ENCODE peak calls at places on chromosomes 13 and 19, in eight cellular contexts. Y is Peyer's patch, L is ovary, A is psoas muscle, U is left lung, W is esophagus muscularis mucosa, B is tibial artery, R is IMR-90. G is an unnamed sample.

GRCh38 chr19:50311723-50312635 is 17.2 kb downstream of the KCNC3 start:
- DNase-seq in Y (no peak), L (no peak), A (peak; percentile 42), U (peak; percentile 68), W (no peak), B (no peak), R (no peak), G (peak; percentile 48)

GRCh38 chr13:41751277-41751676 is 209.6 kb downstream of the VWA8 start:
- DNase-seq in Y (no peak), L (peak; percentile 60), A (no peak), U (no peak), W (no peak), B (no peak), R (peak; percentile 63), G (no peak)

GRCh38 chr19:53915000-53915399 is 5.9 kb downstream of the CACNG7 start:
- DNase-seq in Y (no peak), L (no peak), A (no peak), U (no peak), W (no peak), B (no peak), R (no peak), G (no peak)

GRCh38 chr13:25811506-25811905 is 240.3 kb downstream of the SHISA2 start:
- DNase-seq in Y (no peak), L (no peak), A (no peak), U (no peak), W (no peak), B (no peak), R (no peak), G (no peak)

GRCh38 chr19:39832341-39833083 is 1.4 kb downstream of the DYRK1B start:
- DNase-seq in Y (no peak), L (no peak), A (no peak), U (no peak), W (no peak), B (no peak), R (no peak), G (no peak)

GRCh38 chr13:54845351-54845965 is 1816.8 kb downstream of the OLFM4 start:
- DNase-seq in Y (no peak), L (no peak), A (no peak), U (no peak), W (no peak), B (no peak), R (no peak), G (no peak)

GRCh38 chr19:55070755-55071502 is 4.7 kb upstream of the EPS8L1 start:
- DNase-seq in Y (peak; percentile 85), L (no peak), A (no peak), U (peak; percentile 34), W (no peak), B (no peak), R (peak; percentile 58), G (peak; percentile 80)

GRCh38 chr19:8641908-8642547 is 11.6 kb downstream of the NFILZ start:
- DNase-seq in Y (no peak), L (no peak), A (no peak), U (no peak), W (no peak), B (no peak), R (peak; percentile 65), G (peak; percentile 40)

GRCh38 chr19:16085115-16085514 is 8.8 kb downstream of the TPM4 start:
- DNase-seq in Y (no peak), L (no peak), A (no peak), U (no peak), W (peak; percentile 64), B (no peak), R (peak; percentile 66), G (no peak)

GRCh38 chr13:93108111-93108581 is 118.5 kb upstream of the GPC6 start:
- DNase-seq in Y (no peak), L (no peak), A (no peak), U (no peak), W (no peak), B (no peak), R (no peak), G (no peak)

GRCh38 chr13:50129065-50129922 is 114.0 kb downstream of the KCNRG start:
- DNase-seq in Y (no peak), L (no peak), A (peak; percentile 75), U (peak; percentile 81), W (no peak), B (peak; percentile 47), R (no peak), G (no peak)

GRCh38 chr13:51697855-51698254 is 106.1 kb downstream of the DHRS12 start:
- DNase-seq in Y (no peak), L (no peak), A (no peak), U (no peak), W (no peak), B (no peak), R (peak; percentile 18), G (no peak)

GRCh38 chr13:27960362-27961226 is 8.5 kb downstream of the CDX2 start:
- DNase-seq in Y (peak; percentile 85), L (no peak), A (no peak), U (peak; percentile 83), W (no peak), B (no peak), R (no peak), G (peak; percentile 87)

GRCh38 chr19:45492627-45493470 is 4.0 kb downstream of the RTN2 start:
- DNase-seq in Y (peak; percentile 65), L (no peak), A (peak; percentile 94), U (peak; percentile 78), W (no peak), B (peak; percentile 59), R (peak; percentile 80), G (peak; percentile 57)

GRCh38 chr19:39339636-39340035 is 2.6 kb upstream of the SAMD4B start:
- DNase-seq in Y (no peak), L (no peak), A (no peak), U (no peak), W (no peak), B (no peak), R (no peak), G (no peak)

GRCh38 chr13:89066868-89067466 is 1395.8 kb downstream of the SLITRK5 start:
- DNase-seq in Y (no peak), L (no peak), A (no peak), U (no peak), W (no peak), B (no peak), R (peak; percentile 0), G (no peak)

GRCh38 chr13:60795219-60795618 is 398.2 kb downstream of the TDRD3 start:
- DNase-seq in Y (no peak), L (no peak), A (no peak), U (no peak), W (no peak), B (no peak), R (no peak), G (no peak)

GRCh38 chr19:19354007-19354406 is 33.4 kb downstream of the MAU2 start:
- DNase-seq in Y (no peak), L (no peak), A (no peak), U (no peak), W (no peak), B (no peak), R (no peak), G (no peak)
- TF ChIP-seq CTCF in Y (no peak), L (no peak), A (no peak), U (no peak), W (no peak), B (no peak), R (no peak), G (no peak)

GRCh38 chr13:46181799-46182490 is at the start of gene LCP1:
- DNase-seq in Y (peak; percentile 88), L (no peak), A (no peak), U (peak; percentile 82), W (no peak), B (no peak), R (no peak), G (peak; percentile 68)

GRCh38 chr13:46183018-46183940 is 1.3 kb upstream of the LCP1 start:
- DNase-seq in Y (no peak), L (no peak), A (no peak), U (no peak), W (no peak), B (no peak), R (no peak), G (no peak)

GRCh38 chr13:46182491-46182877 is 507 bp upstream of the LCP1 start:
- DNase-seq in Y (no peak), L (no peak), A (no peak), U (no peak), W (no peak), B (no peak), R (no peak), G (no peak)

GRCh38 chr13:46185634-46186033 is 3.7 kb upstream of the LCP1 start:
- DNase-seq in Y (no peak), L (no peak), A (no peak), U (no peak), W (no peak), B (no peak), R (no peak), G (no peak)

DNA sequence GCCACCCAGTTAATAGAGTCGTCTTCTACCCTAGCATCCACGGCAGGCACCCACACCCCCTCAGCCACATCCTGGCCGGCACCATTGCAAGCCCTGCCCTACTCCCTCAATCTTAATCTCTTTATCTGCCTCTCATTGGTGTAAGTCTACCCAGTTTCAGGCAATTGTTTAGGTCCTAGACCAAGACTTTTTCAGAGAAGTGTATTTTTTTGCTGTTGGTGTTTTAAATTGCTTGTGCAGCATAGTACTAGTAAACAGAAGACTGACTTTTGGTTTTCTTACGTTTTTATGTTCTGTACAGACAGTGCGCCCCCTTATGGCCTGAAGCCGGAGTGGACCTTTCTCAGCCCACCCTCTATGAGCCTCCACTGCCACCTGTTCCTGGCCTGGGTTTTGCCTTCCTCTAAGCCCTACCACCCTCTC is 2.3 kb upstream of the LCP1 start:
- DNase-seq in Y (peak; percentile 90), L (no peak), A (no peak), U (peak; percentile 73), W (no peak), B (no peak), R (no peak), G (peak; percentile 47)
- TF ChIP-seq CTCF in Y (peak; percentile 72), L (no peak), A (peak; percentile 15), U (no peak), W (no peak), B (peak; percentile 8), R (peak; percentile 17), G (no peak)

GRCh38 chr19:4525563-4526002 is 7.3 kb upstream of the PLIN4 start:
- DNase-seq in Y (no peak), L (no peak), A (no peak), U (no peak), W (no peak), B (no peak), R (no peak), G (no peak)
- TF ChIP-seq CTCF in Y (no peak), L (no peak), A (no peak), U (no peak), W (no peak), B (no peak), R (no peak), G (no peak)

GRCh38 chr19:42325308-42325895 is at the start of gene MEGF8:
- DNase-seq in Y (peak; percentile 99), L (peak; percentile 98), A (peak; percentile 99), U (peak; percentile 99), W (peak; percentile 99), B (peak; percentile 96), R (peak; percentile 99), G (peak; percentile 99)

GRCh38 chr19:42326969-42327368 is 1.5 kb downstream of the MEGF8 start:
- DNase-seq in Y (no peak), L (no peak), A (no peak), U (no peak), W (no peak), B (no peak), R (no peak), G (no peak)

GRCh38 chr19:42324655-42325307 is 654 bp upstream of the MEGF8 start:
- DNase-seq in Y (peak; percentile 54), L (no peak), A (no peak), U (no peak), W (no peak), B (no peak), R (no peak), G (no peak)

GRCh38 chr19:42327381-42327780 is 1.9 kb downstream of the MEGF8 start:
- DNase-seq in Y (no peak), L (no peak), A (no peak), U (no peak), W (no peak), B (no peak), R (no peak), G (no peak)

GRCh38 chr19:42325896-42326771 is 699 bp downstream of the MEGF8 start:
- DNase-seq in Y (no peak), L (no peak), A (peak; percentile 68), U (no peak), W (no peak), B (no peak), R (no peak), G (peak; percentile 44)
- TF ChIP-seq CTCF in Y (no peak), L (no peak), A (peak; percentile 9), U (no peak), W (no peak), B (no peak), R (no peak), G (no peak)